ENCODE peak calls at places on chromosomes 5 and 9, in nine cellular contexts. B, E, L, J, K, M, G, D and F are unnamed samples.

GRCh38 chr9:76913467-76913866 is 7.6 kb upstream of the PRUNE2 start:
- DNase-seq in B (no peak), E (no peak), L (no peak), J (no peak), K (no peak), M (no peak), G (no peak), D (no peak), F (no peak)

GRCh38 chr5:143680672-143681259 is 131.2 kb upstream of the HMHB1 start:
- DNase-seq in B (no peak), E (no peak), L (no peak), J (no peak), K (no peak), M (no peak), G (peak; percentile 23), D (no peak), F (no peak)

GRCh38 chr5:127236254-127236653 is 54.3 kb upstream of the MEGF10 start:
- DNase-seq in B (no peak), E (no peak), L (no peak), J (no peak), K (no peak), M (no peak), G (no peak), D (no peak), F (no peak)

GRCh38 chr5:170306381-170306790 is 8.8 kb upstream of the LCP2 start:
- DNase-seq in B (peak; percentile 70), E (peak; percentile 91), L (no peak), J (no peak), K (no peak), M (no peak), G (peak; percentile 11), D (no peak), F (no peak)

GRCh38 chr5:133735346-133735745 is 123.0 kb upstream of the FSTL4 start:
- DNase-seq in B (no peak), E (no peak), L (no peak), J (no peak), K (no peak), M (no peak), G (peak; percentile 97), D (no peak), F (no peak)

GRCh38 chr9:124551472-124552339 is 44.5 kb upstream of the NR5A1 start:
- DNase-seq in B (no peak), E (no peak), L (no peak), J (peak; percentile 42), K (peak; percentile 53), M (peak; percentile 39), G (peak; percentile 74), D (no peak), F (no peak)

GRCh38 chr9:114156658-114157421 is 1.5 kb downstream of the COL27A1 start:
- DNase-seq in B (peak; percentile 71), E (peak; percentile 62), L (no peak), J (peak; percentile 27), K (peak; percentile 64), M (no peak), G (peak; percentile 57), D (no peak), F (no peak)

GRCh38 chr5:142824391-142824790 is 54.2 kb downstream of the ARHGAP26 start:
- DNase-seq in B (no peak), E (no peak), L (no peak), J (no peak), K (no peak), M (no peak), G (no peak), D (no peak), F (no peak)

GRCh38 chr5:36724429-36725332 is 118.3 kb downstream of the SLC1A3 start:
- DNase-seq in B (peak; percentile 56), E (no peak), L (peak; percentile 41), J (peak; percentile 64), K (peak; percentile 84), M (peak; percentile 77), G (no peak), D (no peak), F (peak; percentile 27)

GRCh38 chr5:82046268-82046621 is 74.4 kb downstream of the ATG10 start:
- DNase-seq in B (no peak), E (no peak), L (no peak), J (no peak), K (no peak), M (no peak), G (no peak), D (no peak), F (no peak)

GRCh38 chr9:16147726-16148125 is 594.9 kb downstream of the CCDC171 start:
- DNase-seq in B (no peak), E (no peak), L (no peak), J (no peak), K (no peak), M (no peak), G (no peak), D (no peak), F (no peak)

GRCh38 chr5:135072357-135073247 is 38.6 kb upstream of the PITX1 start:
- DNase-seq in B (peak; percentile 63), E (no peak), L (no peak), J (no peak), K (no peak), M (peak; percentile 87), G (no peak), D (no peak), F (no peak)

GRCh38 chr9:72749276-72749675 is 203.6 kb downstream of the ALDH1A1 start:
- DNase-seq in B (no peak), E (no peak), L (no peak), J (peak; percentile 33), K (no peak), M (no peak), G (no peak), D (no peak), F (no peak)

GRCh38 chr5:69261034-69261433 is 26.3 kb downstream of the CDK7 start:
- DNase-seq in B (no peak), E (no peak), L (no peak), J (no peak), K (no peak), M (no peak), G (peak; percentile 14), D (no peak), F (no peak)

GRCh38 chr5:150587016-150587415 is 53.4 kb upstream of the SYNPO start:
- DNase-seq in B (no peak), E (no peak), L (no peak), J (no peak), K (no peak), M (no peak), G (no peak), D (no peak), F (no peak)

GRCh38 chr9:37369671-37370070 is 52.8 kb upstream of the GRHPR start:
- DNase-seq in B (no peak), E (no peak), L (no peak), J (no peak), K (no peak), M (no peak), G (no peak), D (no peak), F (no peak)

GRCh38 chr9:136533775-136534157 is 12.1 kb downstream of the NOTCH1 start:
- DNase-seq in B (no peak), E (no peak), L (no peak), J (peak; percentile 73), K (peak; percentile 86), M (no peak), G (no peak), D (peak; percentile 60), F (no peak)

GRCh38 chr9:129282308-129283211 is 104.5 kb upstream of the IER5L start:
- DNase-seq in B (peak; percentile 48), E (peak; percentile 55), L (no peak), J (peak; percentile 5), K (peak; percentile 59), M (no peak), G (no peak), D (no peak), F (no peak)

GRCh38 chr9:129284607-129285291 is 106.7 kb upstream of the IER5L start:
- DNase-seq in B (peak; percentile 32), E (peak; percentile 23), L (no peak), J (no peak), K (peak; percentile 29), M (no peak), G (no peak), D (no peak), F (no peak)

GRCh38 chr9:129283705-129284606 is 105.9 kb upstream of the IER5L start:
- DNase-seq in B (peak; percentile 40), E (peak; percentile 50), L (no peak), J (no peak), K (peak; percentile 40), M (no peak), G (no peak), D (no peak), F (no peak)

GRCh38 chr9:129281506-129282145 is 103.6 kb upstream of the IER5L start:
- DNase-seq in B (peak; percentile 23), E (peak; percentile 23), L (no peak), J (peak; percentile 4), K (peak; percentile 21), M (no peak), G (no peak), D (no peak), F (no peak)

GRCh38 chr9:129283290-129283691 is 105.2 kb upstream of the IER5L start:
- DNase-seq in B (no peak), E (peak; percentile 57), L (no peak), J (no peak), K (peak; percentile 43), M (no peak), G (no peak), D (no peak), F (no peak)
- H3K27ac ChIP-seq in B (no peak overlapping the region), E (peak overlapping the region; percentile 32), L (no peak overlapping the region), J (peak overlapping the region; percentile 36), K (peak overlapping the region; percentile 76), M (no peak overlapping the region), G (no peak overlapping the region), D (no peak overlapping the region), F (no peak overlapping the region)

GRCh38 chr9:30519756-30520155 is 1864.7 kb upstream of the ACO1 start:
- DNase-seq in B (no peak), E (no peak), L (no peak), J (no peak), K (no peak), M (no peak), G (no peak), D (no peak), F (no peak)
- H3K27ac ChIP-seq in B (no peak overlapping the region), E (no peak overlapping the region), L (no peak overlapping the region), J (no peak overlapping the region), K (no peak overlapping the region), M (no peak overlapping the region), G (no peak overlapping the region), D (no peak overlapping the region), F (no peak overlapping the region)

GRCh38 chr9:88197781-88198345 is 59.6 kb upstream of the SPATA31C2 start:
- DNase-seq in B (no peak), E (no peak), L (no peak), J (no peak), K (no peak), M (no peak), G (peak; percentile 92), D (no peak), F (no peak)
- H3K27ac ChIP-seq in B (no peak overlapping the region), E (no peak overlapping the region), L (no peak overlapping the region), J (peak overlapping the region; percentile 73), K (peak overlapping the region; percentile 42), M (no peak overlapping the region), G (peak overlapping the region; percentile 94), D (no peak overlapping the region), F (no peak overlapping the region)

DNA sequence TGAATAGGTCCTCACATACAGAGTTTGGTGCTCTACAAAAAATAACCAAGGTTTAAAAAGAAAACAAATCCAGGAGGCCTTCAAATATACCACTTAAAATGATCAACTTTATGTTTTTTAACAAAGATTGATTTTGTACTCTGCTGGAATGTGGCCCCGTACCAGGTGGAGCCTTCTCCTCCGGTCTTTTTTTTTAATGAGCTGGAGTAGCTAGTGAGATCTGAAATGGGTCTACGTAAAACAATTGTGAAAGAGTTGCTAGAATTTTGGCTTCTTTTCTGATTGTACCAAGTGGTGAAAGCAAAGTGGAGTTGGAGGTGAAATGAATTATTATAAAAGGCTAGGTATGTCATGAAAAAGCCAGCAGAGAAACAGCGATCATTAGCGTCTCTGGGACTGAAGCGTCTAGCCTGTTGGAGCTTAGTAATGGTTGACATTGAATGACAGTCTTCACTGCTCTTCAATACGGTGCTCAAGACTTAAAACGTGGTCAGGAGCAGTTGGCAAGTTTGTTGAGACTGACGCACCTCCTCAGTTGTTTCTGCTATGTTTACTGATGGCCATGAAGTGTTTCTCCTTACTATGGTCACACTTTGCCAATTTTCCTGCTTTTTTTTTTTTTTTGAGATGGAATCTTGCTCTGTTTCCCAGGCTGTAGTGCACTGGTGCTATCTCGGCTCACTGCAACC is 84.4 kb downstream of the DAPK1 start:
- DNase-seq in B (no peak), E (no peak), L (no peak), J (no peak), K (no peak), M (no peak), G (no peak), D (no peak), F (no peak)
- H3K27ac ChIP-seq in B (no peak overlapping the region), E (no peak overlapping the region), L (no peak overlapping the region), J (peak overlapping the region; percentile 54), K (peak overlapping the region; percentile 19), M (no peak overlapping the region), G (no peak overlapping the region), D (no peak overlapping the region), F (no peak overlapping the region)